ENCODE peak calls at places on chromosomes 3 and 15, in four cellular contexts. D, I, W and Z are unnamed samples. For H3K36me3, the result is how much of the 10 kb centered on the place peaks cover.

GRCh38 chr3:173650596-173650995 is 253.1 kb downstream of the NLGN1 start:
- DNase-seq in W (no peak), D (peak), I (no peak), Z (no peak)

GRCh38 chr15:41822471-41822870 is 5.4 kb upstream of the JMJD7 start:
- DNase-seq in D (no peak), W (no peak), I (no peak), Z (no peak)

GRCh38 chr3:17742092-17742836 is at the start of gene TBC1D5:
- DNase-seq in I (peak), D (peak), W (peak), Z (no peak)

GRCh38 chr15:33292718-33293307 is 18.0 kb upstream of the RYR3 start:
- DNase-seq in D (peak), W (peak), I (peak), Z (peak)

GRCh38 chr15:80480171-80480811 is 76.1 kb downstream of the ARNT2 start:
- DNase-seq in I (no peak), D (no peak), W (no peak), Z (no peak)

GRCh38 chr15:45121706-45122417 is 7.7 kb downstream of the DUOXA2 start:
- DNase-seq in I (peak), D (peak), W (no peak), Z (peak)

GRCh38 chr3:48151807-48152427 is 36.3 kb downstream of the CDC25A start:
- DNase-seq in I (no peak), D (no peak), W (no peak), Z (no peak)

GRCh38 chr15:66751579-66751978 is 49.5 kb downstream of the SMAD6 start:
- DNase-seq in W (no peak), D (no peak), I (no peak), Z (no peak)

GRCh38 chr3:14877404-14877803 is 58.6 kb downstream of the FGD5 start:
- DNase-seq in I (no peak), W (no peak), D (no peak), Z (no peak)

GRCh38 chr15:49558924-49559323 is 61.7 kb downstream of the FAM227B start:
- DNase-seq in W (no peak), I (no peak), D (peak), Z (peak)

GRCh38 chr3:15795563-15796308 is 2.0 kb downstream of the ANKRD28 start:
- DNase-seq in I (no peak), W (no peak), D (peak), Z (peak)

GRCh38 chr3:30826381-30827061 is 67.9 kb downstream of the GADL1 start:
- DNase-seq in I (no peak), D (peak), W (no peak), Z (peak)

GRCh38 chr3:78895528-78895927 is 872.3 kb downstream of the ROBO1 start:
- DNase-seq in W (no peak), I (no peak), D (peak), Z (no peak)

GRCh38 chr15:84982301-84982920 is 755 bp downstream of the PDE8A start:
- DNase-seq in W (peak), I (peak), D (peak), Z (no peak)

GRCh38 chr15:71792521-71792920 is 17.8 kb upstream of the NR2E3 start:
- DNase-seq in I (no peak), W (no peak), D (peak), Z (peak)

GRCh38 chr15:89184367-89184766 is 37.0 kb downstream of the RLBP1 start:
- DNase-seq in W (no peak), I (no peak), D (no peak), Z (no peak)

GRCh38 chr15:95018888-95019545 is 787.7 kb downstream of the MCTP2 start:
- DNase-seq in W (no peak), D (peak), I (peak), Z (peak)

GRCh38 chr3:66107855-66108254 is 69.1 kb upstream of the MAGI1 start:
- DNase-seq in I (peak), W (no peak), D (peak), Z (no peak)

GRCh38 chr15:76140069-76140454 is 80.3 kb downstream of the TMEM266 start:
- DNase-seq in W (no peak), D (no peak), I (no peak), Z (no peak)

GRCh38 chr3:58043933-58044332 is 35.7 kb downstream of the FLNB start:
- DNase-seq in I (no peak), D (no peak), W (no peak), Z (peak)

GRCh38 chr3:127070776-127071175 is 87.9 kb downstream of the PLXNA1 start:
- DNase-seq in I (no peak), W (no peak), D (no peak), Z (no peak)

GRCh38 chr3:174125267-174125844 is 727.8 kb downstream of the NLGN1 start:
- DNase-seq in D (peak), I (peak), W (peak), Z (peak)

GRCh38 chr15:57859130-57859685 is 152.7 kb downstream of the POLR2M start:
- DNase-seq in W (no peak), D (no peak), I (no peak), Z (peak)

GRCh38 chr3:121651684-121652083 is 9.0 kb downstream of the HCLS1 start:
- DNase-seq in D (peak), I (no peak), W (no peak), Z (peak)

GRCh38 chr3:138943724-138944131 is 3.2 kb downstream of the FOXL2 start:
- DNase-seq in D (peak), I (no peak), W (no peak), Z (no peak)

GRCh38 chr15:77002436-77002835 is 7.5 kb downstream of the PSTPIP1 start:
- DNase-seq in W (no peak), D (no peak), I (no peak), Z (no peak)

GRCh38 chr15:27070816-27071215 is 99.8 kb downstream of the GABRG3 start:
- DNase-seq in I (no peak), D (no peak), W (no peak), Z (no peak)

GRCh38 chr15:66580643-66581042 is 14.8 kb upstream of the LCTL start:
- DNase-seq in W (no peak), D (no peak), I (no peak), Z (no peak)

GRCh38 chr15:77375133-77375532 is 44.8 kb downstream of the PEAK1 start:
- DNase-seq in I (no peak), W (no peak), D (no peak), Z (no peak)

GRCh38 chr3:27451261-27451660 is 32.9 kb downstream of the SLC4A7 start:
- DNase-seq in W (no peak), I (no peak), D (no peak), Z (no peak)

GRCh38 chr3:46895204-46895660 is 17.7 kb downstream of the PTH1R start:
- DNase-seq in W (peak), D (peak), I (peak), Z (peak)

GRCh38 chr3:177960014-177960413 is 576.2 kb upstream of the KCNMB2 start:
- DNase-seq in I (no peak), W (no peak), D (peak), Z (no peak)

GRCh38 chr3:17505856-17506255 is 236.6 kb downstream of the TBC1D5 start:
- DNase-seq in W (no peak), D (peak), I (no peak), Z (peak)

GRCh38 chr3:11720220-11721113 is 76.8 kb upstream of the VGLL4 start:
- DNase-seq in I (peak), D (peak), W (peak), Z (peak)

GRCh38 chr15:96054606-96055005 is 275.9 kb upstream of the NR2F2 start:
- DNase-seq in D (no peak), I (peak), W (no peak), Z (no peak)

GRCh38 chr3:105322570-105323273 is 44.0 kb upstream of the ALCAM start:
- DNase-seq in I (no peak), W (no peak), D (no peak), Z (peak)

GRCh38 chr3:163776753-163777152 is 1301.5 kb downstream of the SI start:
- DNase-seq in I (no peak), D (no peak), W (no peak), Z (no peak)

DNA sequence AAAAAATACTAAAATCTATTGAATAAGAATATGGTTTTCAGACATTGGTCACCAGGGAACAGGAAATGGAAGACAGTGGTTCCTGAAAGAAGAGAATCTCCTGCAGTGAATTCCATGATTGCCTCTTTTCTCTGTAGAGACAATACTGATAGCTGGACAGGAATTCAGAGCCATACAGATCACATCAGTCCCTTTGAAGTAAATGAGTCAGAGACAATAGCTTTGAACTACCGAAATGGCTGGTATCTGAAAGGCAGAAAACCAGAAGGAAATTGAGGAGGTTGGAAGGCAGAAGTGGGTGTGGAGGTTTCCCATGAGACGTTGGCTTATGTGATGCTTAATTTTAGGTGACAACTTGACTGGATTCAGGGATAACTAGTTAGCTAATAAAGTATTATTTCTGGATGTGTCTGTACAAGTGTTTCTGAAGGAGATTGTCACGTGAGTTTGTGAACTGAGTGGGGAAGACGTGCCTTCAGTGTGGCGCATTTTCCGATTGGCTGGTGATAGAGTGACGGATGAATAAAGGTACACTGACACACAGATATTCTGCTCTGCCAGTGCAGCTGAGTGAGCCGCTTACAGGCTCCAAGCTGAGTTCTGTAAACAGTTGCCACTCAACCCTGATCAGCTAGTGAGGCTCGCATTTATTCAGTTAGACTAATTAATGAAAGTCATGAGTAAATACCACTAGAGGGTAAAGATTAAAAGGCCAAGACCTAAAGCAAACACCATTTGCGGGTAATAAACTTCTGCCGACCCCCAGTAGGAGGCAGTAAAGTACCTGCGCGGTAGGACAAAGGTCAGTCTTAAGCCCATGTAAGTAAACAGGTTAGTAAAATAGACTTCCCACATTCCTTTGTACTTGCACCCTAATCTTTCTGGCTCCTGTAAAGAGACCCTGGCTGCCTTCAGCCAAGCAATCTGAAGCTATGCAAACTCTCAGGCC is 1298.6 kb downstream of the SI start:
- DNase-seq in D (no peak), I (peak), W (no peak), Z (no peak)
- TF ChIP-seq CTCF in D (no peak), I (peak), W (no peak), Z (no peak)

GRCh38 chr15:68695061-68695595 is 116.3 kb downstream of the CORO2B start:
- DNase-seq in D (no peak), I (no peak), W (no peak), Z (no peak)

GRCh38 chr15:68693071-68693470 is 114.3 kb downstream of the CORO2B start:
- DNase-seq in D (peak), I (no peak), W (no peak), Z (no peak)

GRCh38 chr15:68694111-68694510 is 115.3 kb downstream of the CORO2B start:
- DNase-seq in D (no peak), I (no peak), W (no peak), Z (no peak)

GRCh38 chr15:68687136-68687735 is 108.4 kb downstream of the CORO2B start:
- DNase-seq in W (no peak), I (no peak), D (no peak), Z (no peak)

GRCh38 chr15:68691667-68692066 is 112.9 kb downstream of the CORO2B start:
- DNase-seq in W (peak), D (no peak), I (peak), Z (no peak)
- H3K36me3 ChIP-seq in W (under half), D (under half), I (under half), Z (under half)

DNA sequence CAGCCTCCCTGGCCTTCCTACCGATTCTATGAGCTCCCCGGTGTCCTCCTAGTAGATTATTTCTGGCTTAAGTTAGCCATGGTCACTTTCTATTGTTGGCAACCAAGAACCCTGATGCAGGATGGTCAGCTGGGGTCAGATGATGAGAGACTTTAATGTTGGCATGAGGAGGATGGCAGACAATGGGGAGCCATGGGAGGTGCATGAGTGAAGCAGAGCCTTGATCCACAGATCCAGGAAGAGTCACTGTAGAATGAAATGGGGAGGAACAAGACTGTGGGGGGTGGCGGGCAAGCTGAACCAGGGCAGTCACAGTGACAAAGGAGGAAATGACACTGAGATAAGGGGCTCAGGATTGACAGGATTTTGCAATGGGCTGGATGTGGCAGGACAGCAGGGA is 60.8 kb downstream of the RPLP1 start:
- DNase-seq in W (no peak), I (no peak), D (no peak), Z (no peak)
- H3K4me3 ChIP-seq in W (no peak), I (no peak), D (no peak), Z (no peak)

DNA sequence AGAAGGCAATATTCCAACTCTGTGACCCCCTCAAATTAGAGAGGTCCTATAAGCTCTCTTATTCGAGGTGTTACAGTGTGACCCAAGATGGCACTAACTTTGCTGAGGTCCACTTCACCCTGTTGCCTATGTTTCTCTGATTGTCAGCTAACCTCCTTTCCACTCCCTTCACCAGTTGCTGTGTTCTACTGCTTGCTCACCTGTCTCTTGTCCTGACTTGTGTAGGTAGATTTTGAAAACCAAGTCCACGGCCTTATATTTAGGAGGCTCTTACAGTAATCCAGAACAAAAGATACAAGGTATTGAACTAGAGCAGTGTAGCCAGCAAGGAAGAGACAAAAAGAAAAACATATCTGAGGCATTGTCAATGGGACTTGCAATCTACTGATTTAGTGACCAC is 20.1 kb upstream of the GSK3B start:
- DNase-seq in W (no peak), I (no peak), D (no peak), Z (peak)
- TF ChIP-seq CTCF in W (no peak), I (no peak), D (no peak), Z (no peak)

DNA sequence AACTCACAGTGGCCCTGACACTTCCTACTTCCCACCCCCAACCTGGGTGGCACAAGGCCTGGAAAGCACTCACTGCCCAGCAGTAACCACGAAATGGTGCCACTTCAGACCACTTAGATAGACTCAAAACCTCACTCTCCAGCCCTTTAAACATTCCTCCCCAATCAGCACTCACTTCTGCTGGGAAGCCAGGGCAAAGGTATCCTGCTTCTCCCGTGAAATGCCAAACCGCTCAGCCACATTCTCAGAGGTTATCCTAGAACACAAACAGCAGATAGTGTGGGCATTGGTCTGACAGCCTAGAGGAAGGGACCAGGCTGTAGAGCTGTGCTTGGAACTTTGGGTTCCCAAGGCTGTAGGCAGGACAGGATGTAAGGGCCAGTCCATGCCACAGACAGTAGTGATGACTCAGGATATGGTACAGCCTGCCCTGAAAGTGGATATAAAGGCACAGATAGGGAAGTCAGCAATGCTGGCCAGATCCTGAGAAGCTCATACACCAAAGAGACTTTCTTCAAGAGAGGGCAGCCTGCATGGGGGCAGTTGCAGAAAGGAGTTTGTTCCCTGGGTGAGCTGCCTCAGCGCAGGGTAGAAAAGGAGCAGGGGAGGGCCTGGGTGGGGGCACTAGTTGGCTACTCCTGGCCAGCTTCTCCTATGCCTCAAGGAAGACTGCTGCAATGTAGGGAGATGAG is 9.2 kb downstream of the ACAA1 start:
- DNase-seq in I (no peak), W (no peak), D (no peak), Z (no peak)
- H3K36me3 ChIP-seq in I (under half), W (half or more), D (under half), Z (under half)

DNA sequence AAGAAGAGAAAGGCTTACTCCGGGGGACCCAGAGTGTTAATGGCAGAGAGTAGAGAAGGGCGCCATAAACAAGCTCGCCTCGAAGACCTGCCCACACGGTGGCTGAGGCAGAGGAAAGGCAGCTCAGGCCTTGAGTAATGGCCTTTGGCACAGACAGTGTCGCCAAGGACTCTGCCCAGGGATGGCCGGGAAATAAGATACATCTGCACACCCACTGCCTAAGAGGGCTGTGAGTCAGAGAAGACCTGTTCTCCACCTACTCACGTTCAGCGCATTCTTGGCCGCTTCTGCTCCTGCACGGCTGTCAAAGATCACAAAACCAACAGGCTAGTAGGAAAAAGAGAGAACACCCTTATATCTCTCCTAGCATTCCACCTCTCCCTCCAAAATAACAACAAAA is 26.2 kb downstream of the RBPMS2 start:
- DNase-seq in I (peak), D (peak), W (no peak), Z (peak)
- H3K4me3 ChIP-seq in I (no peak), D (no peak), W (no peak), Z (no peak)

GRCh38 chr3:189195302-189195701 is 23.5 kb downstream of the TPRG1 start:
- DNase-seq in D (no peak), W (no peak), I (no peak), Z (no peak)
- TF ChIP-seq CTCF in D (no peak), W (peak), I (no peak), Z (no peak)

DNA sequence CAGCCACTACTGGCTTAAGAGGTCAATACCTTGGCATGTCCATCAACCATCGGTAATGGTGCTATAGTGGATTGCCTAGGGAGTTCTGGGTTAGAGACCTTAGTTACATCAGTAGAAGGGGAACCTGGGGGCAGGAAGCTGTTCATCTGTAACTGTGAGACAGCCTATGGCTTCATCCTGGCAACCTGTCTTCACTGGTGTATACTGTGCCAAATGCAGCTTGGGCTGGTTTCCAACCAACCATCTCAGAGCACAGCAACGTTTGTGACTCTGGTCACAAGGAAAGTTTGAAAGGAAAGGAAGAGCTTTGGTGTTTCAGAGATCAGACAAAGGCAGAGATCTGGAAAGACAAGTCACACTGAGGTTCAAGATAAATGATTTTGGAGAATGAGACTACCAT is 93.8 kb downstream of the TJP1 start:
- DNase-seq in D (no peak), W (no peak), I (no peak), Z (no peak)
- H3K36me3 ChIP-seq in D (under half), W (half or more), I (under half), Z (under half)